ENCODE peak calls at places on chromosomes 6 and 20, in four cellular contexts. Q, E, U and M are unnamed samples.

GRCh38 chr6:12804967-12805645 is 88.5 kb downstream of the PHACTR1 start:
- DNase-seq in Q (no peak), E (no peak), U (no peak), M (no peak)

GRCh38 chr6:46772754-46773153 is 20.4 kb upstream of the MEP1A start:
- DNase-seq in Q (no peak), E (peak), U (no peak), M (no peak)

GRCh38 chr6:81171991-81172740 is 580.3 kb downstream of the TENT5A start:
- DNase-seq in Q (peak), E (no peak), U (no peak), M (no peak)

GRCh38 chr6:143112084-143112768 is 51.5 kb downstream of the AIG1 start:
- DNase-seq in Q (no peak), E (no peak), U (no peak), M (no peak)

GRCh38 chr20:47782920-47783552 is 2.2 kb downstream of the SULF2 start:
- DNase-seq in Q (no peak), E (no peak), U (no peak), M (peak)

GRCh38 chr6:148869589-148869988 is 122.8 kb downstream of the UST start:
- DNase-seq in Q (peak), E (no peak), U (no peak), M (peak)

GRCh38 chr6:136225496-136225895 is 24.6 kb downstream of the MTFR2 start:
- DNase-seq in Q (peak), E (no peak), U (no peak), M (no peak)

GRCh38 chr6:80464901-80465300 is 358.4 kb downstream of the BCKDHB start:
- DNase-seq in Q (no peak), E (no peak), U (no peak), M (no peak)

GRCh38 chr6:72811971-72812421 is 190.1 kb downstream of the KCNQ5 start:
- DNase-seq in Q (peak), E (no peak), U (no peak), M (no peak)

GRCh38 chr6:11366183-11366933 is 133.9 kb upstream of the NEDD9 start:
- DNase-seq in Q (no peak), E (peak), U (no peak), M (peak)

GRCh38 chr20:39057911-39058310 is 95.8 kb downstream of the DHX35 start:
- DNase-seq in Q (no peak), E (no peak), U (no peak), M (no peak)

GRCh38 chr20:57244627-57245214 is 21.7 kb downstream of the BMP7 start:
- DNase-seq in Q (no peak), E (no peak), U (no peak), M (no peak)

GRCh38 chr6:163338671-163339405 is 75.7 kb upstream of the QKI start:
- DNase-seq in Q (peak), E (no peak), U (no peak), M (no peak)

GRCh38 chr6:116497089-116497676 is 14.3 kb upstream of the CALHM5 start:
- DNase-seq in Q (peak), E (no peak), U (no peak), M (no peak)

GRCh38 chr6:35311390-35312075 is 13.9 kb downstream of the DEF6 start:
- DNase-seq in Q (no peak), E (no peak), U (no peak), M (no peak)

GRCh38 chr20:3010985-3011723 is 32.3 kb upstream of the GNRH2 start:
- DNase-seq in Q (peak), E (no peak), U (no peak), M (no peak)

GRCh38 chr20:14673164-14673563 is 335.8 kb upstream of the FLRT3 start:
- DNase-seq in Q (no peak), E (no peak), U (no peak), M (no peak)

GRCh38 chr6:25623065-25623464 is 28.9 kb upstream of the SCGN start:
- DNase-seq in Q (no peak), E (no peak), U (no peak), M (no peak)

GRCh38 chr20:50654899-50655298 is 36.4 kb downstream of the RIPOR3 start:
- DNase-seq in Q (no peak), E (no peak), U (no peak), M (no peak)

GRCh38 chr6:169529931-169530761 is 171.7 kb downstream of the WDR27 start:
- DNase-seq in Q (peak), E (no peak), U (no peak), M (peak)

GRCh38 chr6:150368762-150369161 is at the start of gene IYD:
- DNase-seq in Q (no peak), E (no peak), U (no peak), M (no peak)

GRCh38 chr6:111603648-111604047 is 2.0 kb downstream of the TRAF3IP2 start:
- DNase-seq in Q (peak), E (no peak), U (no peak), M (no peak)

GRCh38 chr20:48819813-48820648 is 7.8 kb downstream of the PREX1 start:
- DNase-seq in Q (no peak), E (no peak), U (no peak), M (no peak)

GRCh38 chr6:145372671-145373123 is 362.6 kb downstream of the EPM2A start:
- DNase-seq in Q (peak), E (peak), U (no peak), M (no peak)

DNA sequence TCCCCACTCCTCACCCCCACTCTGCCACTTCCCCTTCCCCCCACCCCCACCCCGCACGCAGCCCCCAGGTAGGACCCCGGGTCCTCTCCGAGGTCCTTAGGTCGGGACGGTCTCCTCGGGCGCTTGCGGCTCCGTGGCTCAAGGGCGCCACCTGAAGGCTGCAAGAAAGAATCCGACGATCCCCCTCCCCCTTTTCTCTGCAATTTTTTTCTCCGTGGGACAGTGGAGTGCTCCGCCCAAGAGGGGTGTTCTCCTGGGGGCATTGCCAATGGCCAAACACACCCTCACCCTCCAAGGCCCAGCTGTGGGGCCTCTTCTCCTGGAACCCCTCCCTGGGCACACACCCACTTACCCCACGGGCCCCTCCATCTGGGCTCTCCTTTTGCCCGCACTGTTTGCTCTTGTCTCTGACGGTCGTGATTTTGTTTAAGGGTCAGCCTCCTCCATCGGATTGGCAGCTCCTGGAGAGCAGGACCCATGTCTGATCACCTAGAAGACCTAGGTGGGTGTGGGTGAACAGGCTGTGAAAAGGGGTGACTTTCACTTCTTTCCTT is 1.1 kb upstream of the TMEM74B start:
- DNase-seq in Q (peak), E (no peak), U (peak), M (peak)
- TF ChIP-seq ELK1 in Q (no peak), E (no peak), U (no peak), M (no peak)

GRCh38 chr6:17021539-17021889 is 80.3 kb upstream of the STMND1 start:
- DNase-seq in Q (peak), E (no peak), U (no peak), M (no peak)
- TF ChIP-seq ELK1 in Q (no peak), E (no peak), U (no peak), M (no peak)

GRCh38 chr6:160348552-160349441 is 619 bp downstream of the SLC22A3 start:
- DNase-seq in Q (no peak), E (no peak), U (no peak), M (peak)
- TF ChIP-seq ELK1 in Q (no peak), E (no peak), U (no peak), M (no peak)

GRCh38 chr6:83292900-83293843 is 100.0 kb downstream of the RWDD2A start:
- DNase-seq in Q (no peak), E (peak), U (no peak), M (no peak)

DNA sequence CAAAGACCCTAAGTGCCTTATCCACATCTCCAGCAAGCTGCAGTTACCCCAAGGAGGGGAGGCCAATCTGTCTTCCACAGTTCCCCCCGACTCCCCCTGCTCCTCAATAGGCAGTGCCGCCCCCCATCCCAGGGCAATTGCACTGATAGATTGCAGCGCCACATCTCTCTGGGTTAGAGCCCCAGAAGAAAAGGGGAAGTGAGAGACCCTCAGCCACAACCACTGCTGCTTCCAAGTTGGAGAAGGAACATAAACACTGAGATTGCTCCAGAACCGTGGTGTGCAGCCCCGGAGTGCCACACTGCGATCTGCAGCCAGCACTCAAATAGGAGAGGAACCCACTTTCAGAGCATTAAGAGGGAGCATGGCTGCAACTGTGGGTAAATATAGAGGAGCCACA is 101.5 kb downstream of the RWDD2A start:
- DNase-seq in Q (no peak), E (no peak), U (no peak), M (no peak)
- TF ChIP-seq ELK1 in Q (no peak), E (no peak), U (no peak), M (no peak)

GRCh38 chr6:41430875-41431274 is 95.5 kb downstream of the NCR2 start:
- DNase-seq in Q (peak), E (no peak), U (no peak), M (peak)
- TF ChIP-seq ELK1 in Q (no peak), E (no peak), U (no peak), M (no peak)

GRCh38 chr6:90472716-90473115 is 114.2 kb downstream of the MAP3K7 start:
- DNase-seq in Q (no peak), E (no peak), U (no peak), M (no peak)
- TF ChIP-seq ELK1 in Q (no peak), E (no peak), U (no peak), M (no peak)